ENCODE peak calls at places on chromosomes 3 and 15, in four cellular contexts. P, B, O and V are unnamed samples.

GRCh38 chr3:4802903-4803302 is 176.3 kb upstream of the BHLHE40 start:
- DNase-seq in P (no peak), B (no peak), O (no peak), V (no peak)

GRCh38 chr15:91426412-91426811 is 326.4 kb downstream of the SV2B start:
- DNase-seq in P (no peak), B (no peak), O (no peak), V (no peak)

GRCh38 chr15:34056921-34057320 is 17.9 kb upstream of the AVEN start:
- DNase-seq in P (no peak), B (no peak), O (no peak), V (no peak)

GRCh38 chr3:172622916-172623700 is 87.8 kb downstream of the NCEH1 start:
- DNase-seq in P (no peak), O (peak), B (no peak), V (no peak)

GRCh38 chr15:86773766-86774165 is 694.1 kb downstream of the AGBL1 start:
- DNase-seq in B (no peak), O (peak), P (no peak), V (no peak)

GRCh38 chr3:88460369-88460768 is 310.6 kb downstream of the C3orf38 start:
- DNase-seq in P (no peak), B (no peak), O (no peak), V (no peak)

GRCh38 chr3:117865338-117865737 is 1155.8 kb downstream of the TUSC7 start:
- DNase-seq in B (no peak), P (no peak), O (no peak), V (no peak)

GRCh38 chr3:106341090-106341489 is 472.3 kb upstream of the CBLB start:
- DNase-seq in B (no peak), O (no peak), P (no peak), V (no peak)

GRCh38 chr3:121786485-121786884 is 36.9 kb upstream of the GOLGB1 start:
- DNase-seq in B (no peak), O (no peak), P (no peak), V (no peak)

GRCh38 chr3:44984335-44984734 is 8.3 kb downstream of the EXOSC7 start:
- DNase-seq in P (no peak), O (no peak), B (no peak), V (no peak)

GRCh38 chr3:120024103-120024502 is 70.1 kb downstream of the GSK3B start:
- DNase-seq in O (no peak), B (no peak), P (no peak), V (no peak)

GRCh38 chr3:149004622-149005021 is 13.3 kb downstream of the GYG1 start:
- DNase-seq in O (no peak), P (no peak), B (no peak), V (no peak)

GRCh38 chr3:172217877-172218276 is 178.5 kb downstream of the FNDC3B start:
- DNase-seq in O (no peak), B (no peak), P (no peak), V (no peak)

GRCh38 chr3:129622933-129623332 is 16.5 kb upstream of the PLXND1 start:
- DNase-seq in O (no peak), P (no peak), B (peak), V (no peak)

GRCh38 chr3:133494469-133494868 is 79.0 kb upstream of the CDV3 start:
- DNase-seq in P (no peak), O (peak), B (no peak), V (no peak)

GRCh38 chr15:58684751-58685150 is 64.8 kb downstream of the ADAM10 start:
- DNase-seq in B (no peak), P (no peak), O (no peak), V (no peak)

GRCh38 chr15:74350295-74351275 is 16.9 kb downstream of the CYP11A1 start:
- DNase-seq in P (no peak), B (no peak), O (no peak), V (no peak)

GRCh38 chr3:7282988-7283387 is 422.1 kb downstream of the GRM7 start:
- DNase-seq in O (no peak), P (no peak), B (no peak), V (no peak)

GRCh38 chr3:140151321-140151720 is 216.3 kb downstream of the CLSTN2 start:
- DNase-seq in O (no peak), B (no peak), P (no peak), V (no peak)

GRCh38 chr3:187292186-187292585 is 649 bp upstream of the MASP1 start:
- DNase-seq in B (no peak), O (no peak), P (no peak), V (no peak)

GRCh38 chr3:149174901-149175300 is 45.5 kb downstream of the HPS3 start:
- DNase-seq in O (no peak), B (no peak), P (no peak), V (no peak)

GRCh38 chr3:123244128-123244527 is 42.4 kb downstream of the SEC22A start:
- DNase-seq in O (no peak), B (no peak), P (no peak), V (peak)

GRCh38 chr3:14621093-14621492 is 30.5 kb upstream of the CCDC174 start:
- DNase-seq in O (no peak), B (no peak), P (no peak), V (no peak)

GRCh38 chr3:10198761-10199688 is 34.3 kb downstream of the IRAK2 start:
- DNase-seq in B (no peak), O (no peak), P (peak), V (peak)

GRCh38 chr3:142027295-142027694 is 122.0 kb downstream of the TFDP2 start:
- DNase-seq in P (no peak), O (peak), B (no peak), V (no peak)

GRCh38 chr15:59438891-59439290 is 905 bp downstream of the FAM81A start:
- DNase-seq in O (no peak), B (no peak), P (peak), V (no peak)

GRCh38 chr3:143255725-143256124 is 136.2 kb downstream of the CHST2 start:
- DNase-seq in O (no peak), P (no peak), B (no peak), V (no peak)

GRCh38 chr3:169940486-169941181 is 26.0 kb upstream of the SEC62 start:
- DNase-seq in P (no peak), B (no peak), O (no peak), V (no peak)

GRCh38 chr3:170081079-170081741 is 43.4 kb downstream of the GPR160 start:
- DNase-seq in B (no peak), O (no peak), P (no peak), V (no peak)

GRCh38 chr15:60695713-60696522 is 217.0 kb upstream of the ICE2 start:
- DNase-seq in B (no peak), P (no peak), O (no peak), V (peak)

GRCh38 chr3:150083653-150084037 is 113.0 kb upstream of the PFN2 start:
- DNase-seq in O (no peak), B (no peak), P (no peak), V (no peak)

GRCh38 chr15:38564557-38565286 is at the start of gene RASGRP1:
- DNase-seq in O (peak), P (peak), B (peak), V (peak)
- H3K27ac ChIP-seq in O (no peak), P (no peak), B (no peak), V (peak)

GRCh38 chr3:114718071-114718896 is 424.5 kb downstream of the TIGIT start:
- DNase-seq in B (no peak), O (no peak), P (no peak), V (no peak)
- H3K27ac ChIP-seq in B (no peak), O (no peak), P (no peak), V (no peak)

GRCh38 chr3:144775581-144775980 is 804.0 kb downstream of the DIPK2A start:
- DNase-seq in B (no peak), O (no peak), P (no peak), V (no peak)

GRCh38 chr3:144774897-144775296 is 803.3 kb downstream of the DIPK2A start:
- DNase-seq in P (no peak), O (no peak), B (no peak), V (no peak)

GRCh38 chr3:144773344-144773743 is 801.7 kb downstream of the DIPK2A start:
- DNase-seq in P (no peak), B (no peak), O (no peak), V (no peak)

GRCh38 chr3:144772372-144772771 is 800.7 kb downstream of the DIPK2A start:
- DNase-seq in O (no peak), B (no peak), P (no peak), V (no peak)

GRCh38 chr3:144777941-144778340 is 806.3 kb downstream of the DIPK2A start:
- DNase-seq in B (no peak), P (no peak), O (no peak), V (no peak)
- H3K27ac ChIP-seq in B (no peak), P (no peak), O (no peak), V (no peak)

DNA sequence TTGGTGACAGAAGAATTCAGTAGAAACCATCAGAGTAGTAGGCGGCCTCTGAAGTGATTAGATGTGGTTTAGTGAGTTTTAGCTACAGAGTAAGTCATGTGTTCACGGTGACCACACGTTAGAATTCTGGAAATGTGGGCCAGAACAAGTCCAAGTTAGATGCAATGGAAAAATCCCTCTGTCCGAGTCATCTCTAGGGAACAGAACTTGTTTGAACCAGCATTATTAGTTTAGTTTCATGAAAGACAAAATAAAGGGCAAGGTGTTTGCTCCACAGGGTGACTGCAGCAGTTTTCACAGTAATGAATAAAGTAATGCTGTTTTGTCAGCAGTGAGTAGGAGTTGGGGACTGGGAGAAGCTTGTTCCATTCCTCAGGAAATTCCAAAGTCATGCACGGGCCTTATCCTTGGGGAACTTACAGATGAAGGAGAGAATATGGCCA is 100.2 kb downstream of the CGNL1 start:
- DNase-seq in O (no peak), B (no peak), P (no peak), V (no peak)
- H3K27ac ChIP-seq in O (no peak), B (no peak), P (no peak), V (no peak)

DNA sequence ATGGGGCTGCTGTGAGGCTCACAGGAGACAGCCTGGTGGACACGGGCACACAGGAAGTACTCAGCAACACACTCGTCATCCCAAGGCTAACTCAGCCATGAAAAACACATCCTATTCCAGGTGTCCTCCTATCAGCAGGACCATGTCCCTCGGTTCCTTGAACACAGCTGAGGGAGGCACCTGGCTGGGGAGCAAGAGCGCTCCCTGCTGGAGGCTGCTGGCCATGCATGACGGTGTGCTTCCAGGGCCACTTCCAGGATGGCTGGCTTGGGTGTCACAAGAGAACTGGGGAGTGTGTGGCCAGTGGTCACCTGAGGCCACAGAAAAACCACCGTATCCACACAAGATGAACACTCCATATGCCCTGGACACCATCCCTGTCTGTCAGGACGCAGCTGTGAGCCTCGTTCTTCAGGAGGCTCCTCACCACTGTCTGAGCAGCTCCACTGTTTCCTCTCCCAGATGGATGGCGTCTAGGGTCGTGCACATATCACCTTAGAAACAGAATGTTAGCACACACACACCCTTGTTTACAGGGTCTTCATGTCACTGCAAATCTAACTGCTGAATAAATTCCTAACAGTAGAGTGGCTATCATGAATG is 31.0 kb downstream of the POC1A start:
- DNase-seq in P (peak), O (peak), B (peak), V (peak)
- H3K27ac ChIP-seq in P (no peak), O (no peak), B (peak), V (no peak)

GRCh38 chr3:188956839-188957489 is 214.8 kb upstream of the TPRG1 start:
- DNase-seq in B (no peak), O (peak), P (no peak), V (peak)
- H3K27ac ChIP-seq in B (no peak), O (no peak), P (peak), V (no peak)

GRCh38 chr3:194130807-194131589 is 5.0 kb upstream of the HES1 start:
- DNase-seq in B (no peak), P (no peak), O (peak), V (peak)
- H3K27ac ChIP-seq in B (no peak), P (no peak), O (no peak), V (no peak)